ENCODE peak calls at places on chromosomes 3 and 15, in seven cellular contexts. W is MG63, O is tibial artery, G is GM23248, Q is T-helper 9 cell, P is NCI-H748 treated with DMSO at 0.1 percent for 48 hours, V is Panc1. Z is an unnamed sample.

GRCh38 chr3:103059481-103059880 is 624.7 kb downstream of the ZPLD1 start:
- DNase-seq in W (no peak), O (no peak), G (no peak), Q (no peak), P (no peak), V (no peak), Z (no peak)

GRCh38 chr15:63186065-63186464 is 3.3 kb upstream of the RAB8B start:
- DNase-seq in W (no peak), O (no peak), G (peak), Q (no peak), P (no peak), V (no peak), Z (no peak)

GRCh38 chr3:143973352-143974021 is 1.9 kb downstream of the DIPK2A start:
- DNase-seq in W (no peak), O (peak), G (peak), Q (no peak), P (no peak), V (no peak), Z (no peak)

GRCh38 chr15:78550194-78550593 is 9.9 kb downstream of the PSMA4 start:
- DNase-seq in W (no peak), O (no peak), G (no peak), Q (no peak), P (no peak), V (no peak), Z (no peak)

GRCh38 chr3:195159819-195160175 is 111.2 kb downstream of the XXYLT1 start:
- DNase-seq in W (peak), O (no peak), G (peak), Q (no peak), P (no peak), V (no peak), Z (no peak)

GRCh38 chr3:178486903-178487302 is 49.3 kb upstream of the KCNMB2 start:
- DNase-seq in W (no peak), O (no peak), G (no peak), Q (no peak), P (no peak), V (no peak), Z (no peak)

GRCh38 chr15:74889390-74889881 is 406 bp upstream of the MPI start:
- DNase-seq in W (peak), O (peak), G (peak), Q (no peak), P (no peak), V (no peak), Z (no peak)

GRCh38 chr15:90873998-90874605 is 5.7 kb downstream of the FURIN start:
- DNase-seq in W (no peak), O (no peak), G (peak), Q (no peak), P (peak), V (no peak), Z (no peak)

GRCh38 chr3:126934149-126934548 is 48.8 kb upstream of the PLXNA1 start:
- DNase-seq in W (no peak), O (peak), G (peak), Q (no peak), P (no peak), V (no peak), Z (no peak)

GRCh38 chr3:140508545-140508944 is 169.3 kb upstream of the TRIM42 start:
- DNase-seq in W (no peak), O (no peak), G (no peak), Q (no peak), P (no peak), V (no peak), Z (no peak)

GRCh38 chr3:55958605-55959004 is 471.5 kb upstream of the WNT5A start:
- DNase-seq in W (no peak), O (no peak), G (no peak), Q (no peak), P (no peak), V (no peak), Z (no peak)

GRCh38 chr15:85795669-85796305 is 1.1 kb upstream of the KLHL25 start:
- DNase-seq in W (no peak), O (no peak), G (no peak), Q (no peak), P (no peak), V (no peak), Z (no peak)

GRCh38 chr3:99499235-99499798 is 139.1 kb upstream of the COL8A1 start:
- DNase-seq in W (peak), O (peak), G (peak), Q (no peak), P (no peak), V (peak), Z (peak)

GRCh38 chr3:197381371-197381770 is 83.0 kb upstream of the DLG1 start:
- DNase-seq in W (no peak), O (no peak), G (no peak), Q (no peak), P (no peak), V (no peak), Z (no peak)

GRCh38 chr3:56862352-56863062 is 60.8 kb upstream of the ARHGEF3 start:
- DNase-seq in W (no peak), O (no peak), G (peak), Q (no peak), P (no peak), V (no peak), Z (no peak)

GRCh38 chr3:29936054-29936453 is 655.2 kb downstream of the RBMS3 start:
- DNase-seq in W (no peak), O (no peak), G (no peak), Q (no peak), P (no peak), V (no peak), Z (peak)

GRCh38 chr3:155425351-155425750 is 131.9 kb upstream of the STRIT1 start:
- DNase-seq in W (no peak), O (no peak), G (no peak), Q (no peak), P (no peak), V (no peak), Z (no peak)

GRCh38 chr15:34753236-34753894 is 1.4 kb downstream of the GJD2 start:
- DNase-seq in W (peak), O (no peak), G (peak), Q (no peak), P (no peak), V (no peak), Z (no peak)

GRCh38 chr3:127158614-127159221 is 34.2 kb upstream of the PRR23E start:
- DNase-seq in W (peak), O (no peak), G (peak), Q (no peak), P (peak), V (no peak), Z (no peak)

GRCh38 chr3:152899306-152899705 is 64.4 kb downstream of the P2RY1 start:
- DNase-seq in W (no peak), O (no peak), G (no peak), Q (no peak), P (no peak), V (no peak), Z (no peak)

GRCh38 chr15:52423852-52424251 is 104.8 kb downstream of the MYO5A start:
- DNase-seq in W (no peak), O (no peak), G (no peak), Q (no peak), P (no peak), V (no peak), Z (no peak)

GRCh38 chr15:89496155-89497098 is at the start of gene RHCG:
- DNase-seq in W (no peak), O (no peak), G (peak), Q (no peak), P (no peak), V (no peak), Z (peak)

GRCh38 chr3:54814224-54814623 is 113.6 kb downstream of the LRTM1 start:
- DNase-seq in W (no peak), O (no peak), G (no peak), Q (no peak), P (no peak), V (no peak), Z (no peak)

GRCh38 chr15:67407709-67408257 is 113.1 kb upstream of the C15orf61 start:
- DNase-seq in W (no peak), O (no peak), G (no peak), Q (no peak), P (peak), V (no peak), Z (no peak)

GRCh38 chr3:138195491-138195890 is 8.4 kb downstream of the ARMC8 start:
- DNase-seq in W (no peak), O (no peak), G (no peak), Q (no peak), P (no peak), V (no peak), Z (no peak)

GRCh38 chr3:23691343-23691895 is 114.3 kb upstream of the UBE2E1 start:
- DNase-seq in W (peak), O (no peak), G (peak), Q (no peak), P (no peak), V (no peak), Z (no peak)

GRCh38 chr3:5585085-5585484 is 397.6 kb downstream of the EDEM1 start:
- DNase-seq in W (no peak), O (no peak), G (no peak), Q (no peak), P (no peak), V (no peak), Z (no peak)

GRCh38 chr3:32825601-32826375 is 8.0 kb downstream of the TRIM71 start:
- DNase-seq in W (no peak), O (no peak), G (no peak), Q (no peak), P (no peak), V (no peak), Z (no peak)

GRCh38 chr3:49718419-49719213 is 868 bp downstream of the AMIGO3 start:
- DNase-seq in W (no peak), O (no peak), G (no peak), Q (no peak), P (no peak), V (no peak), Z (no peak)

GRCh38 chr3:45772341-45773035 is 23.8 kb downstream of the SLC6A20 start:
- DNase-seq in W (no peak), O (no peak), G (no peak), Q (no peak), P (no peak), V (no peak), Z (no peak)

GRCh38 chr3:128554100-128554464 is 61.1 kb upstream of the GATA2 start:
- DNase-seq in W (peak), O (no peak), G (peak), Q (no peak), P (no peak), V (no peak), Z (no peak)

GRCh38 chr15:76368135-76368588 is 31.6 kb downstream of the ISL2 start:
- DNase-seq in W (no peak), O (no peak), G (no peak), Q (no peak), P (no peak), V (no peak), Z (no peak)

GRCh38 chr15:47987908-47988532 is 132.8 kb upstream of the SLC24A5 start:
- DNase-seq in W (no peak), O (no peak), G (peak), Q (no peak), P (peak), V (peak), Z (peak)